ENCODE peak calls at places on chromosomes 7 and 10, in four cellular contexts. E, K, P and U are unnamed samples.

GRCh38 chr7:100476108-100476780 is 2.8 kb downstream of the TSC22D4 start:
- DNase-seq in E (no peak), P (no peak), K (no peak), U (no peak)

GRCh38 chr7:51590746-51591145 is 274.1 kb upstream of the COBL start:
- DNase-seq in P (no peak), E (no peak), K (no peak), U (no peak)

GRCh38 chr10:132462463-132463332 is 65.7 kb downstream of the PWWP2B start:
- DNase-seq in P (no peak), E (no peak), K (no peak), U (no peak)

GRCh38 chr10:17430647-17431355 is 23.6 kb downstream of the ST8SIA6 start:
- DNase-seq in E (peak; percentile 90), P (peak; percentile 59), K (peak; percentile 77), U (peak; percentile 79)

GRCh38 chr7:25386311-25386744 is 158.0 kb upstream of the NPVF start:
- DNase-seq in K (no peak), P (no peak), E (no peak), U (no peak)

GRCh38 chr10:79412516-79412915 is 32.9 kb downstream of the ZCCHC24 start:
- DNase-seq in P (no peak), K (no peak), E (no peak), U (no peak)

GRCh38 chr10:7891634-7892033 is 73.3 kb downstream of the TAF3 start:
- DNase-seq in K (no peak), E (peak; percentile 5), P (no peak), U (no peak)

GRCh38 chr7:49721441-49721840 is 52.0 kb upstream of the VWC2 start:
- DNase-seq in P (no peak), K (no peak), E (no peak), U (no peak)

GRCh38 chr7:54992876-54993490 is 25.8 kb upstream of the EGFR start:
- DNase-seq in P (no peak), E (peak; percentile 74), K (no peak), U (no peak)

GRCh38 chr7:154503962-154504550 is 451.9 kb downstream of the DPP6 start:
- DNase-seq in P (no peak), E (peak; percentile 32), K (no peak), U (no peak)

GRCh38 chr7:100489824-100490223 is 6.1 kb downstream of the NYAP1 start:
- DNase-seq in K (peak; percentile 67), E (peak; percentile 98), P (no peak), U (peak; percentile 58)

GRCh38 chr10:14573666-14574261 is 200.9 kb downstream of the FAM107B start:
- DNase-seq in E (peak; percentile 72), P (no peak), K (no peak), U (no peak)

GRCh38 chr7:82288769-82289535 is 154.6 kb downstream of the CACNA2D1 start:
- DNase-seq in E (no peak), K (no peak), P (no peak), U (no peak)

GRCh38 chr7:155590215-155591023 is 44.1 kb upstream of the CNPY1 start:
- DNase-seq in P (no peak), K (no peak), E (no peak), U (no peak)

GRCh38 chr10:20986049-20986448 is 88.9 kb upstream of the NEBL start:
- DNase-seq in E (no peak), P (no peak), K (no peak), U (no peak)

GRCh38 chr10:71694567-71694968 is 25.0 kb downstream of the C10orf105 start:
- DNase-seq in P (no peak), K (no peak), E (no peak), U (no peak)

GRCh38 chr7:1753563-1753867 is 83.4 kb downstream of the ELFN1 start:
- DNase-seq in E (no peak), K (no peak), P (no peak), U (no peak)

GRCh38 chr10:5283305-5284158 is 81.2 kb upstream of the UCN3 start:
- DNase-seq in P (no peak), K (peak; percentile 58), E (peak; percentile 75), U (peak; percentile 83)

GRCh38 chr7:56083150-56083785 is 9.5 kb downstream of the PHKG1 start:
- DNase-seq in P (no peak), E (peak; percentile 49), K (no peak), U (no peak)

GRCh38 chr7:20075992-20076813 is 141.0 kb downstream of the MACC1 start:
- DNase-seq in K (no peak), P (no peak), E (no peak), U (no peak)

GRCh38 chr10:72764151-72764550 is 72.2 kb downstream of the MCU start:
- DNase-seq in P (no peak), E (peak; percentile 68), K (no peak), U (no peak)

GRCh38 chr7:6359021-6359420 is 86.6 kb upstream of the CYTH3 start:
- DNase-seq in P (no peak), E (no peak), K (no peak), U (no peak)

GRCh38 chr7:28573059-28573553 is 160.8 kb downstream of the CREB5 start:
- DNase-seq in E (peak; percentile 35), P (no peak), K (no peak), U (peak; percentile 83)

GRCh38 chr10:102413053-102413705 is 5.4 kb downstream of the PSD start:
- DNase-seq in E (no peak), K (no peak), P (no peak), U (no peak)

GRCh38 chr7:37642028-37642540 is 41.5 kb upstream of the GPR141 start:
- DNase-seq in P (no peak), K (no peak), E (no peak), U (no peak)

GRCh38 chr7:19353158-19353557 is 207.9 kb upstream of the FERD3L start:
- DNase-seq in E (peak; percentile 85), P (no peak), K (no peak), U (no peak)

GRCh38 chr10:46517541-46517940 is 38.9 kb downstream of the GPRIN2 start:
- DNase-seq in E (no peak), P (no peak), K (no peak), U (no peak)

GRCh38 chr7:101315336-101315735 is 6.3 kb downstream of the IFT22 start:
- DNase-seq in P (no peak), E (peak; percentile 78), K (peak; percentile 56), U (peak; percentile 50)

GRCh38 chr10:50506861-50507573 is 116.7 kb downstream of the SGMS1 start:
- DNase-seq in P (no peak), E (no peak), K (no peak), U (no peak)

GRCh38 chr7:149787428-149788299 is 14.3 kb upstream of the ZNF467 start:
- DNase-seq in E (no peak), K (no peak), P (no peak), U (no peak)

GRCh38 chr7:7219216-7219615 is 36.9 kb downstream of the C1GALT1 start:
- DNase-seq in E (peak; percentile 52), K (no peak), P (no peak), U (no peak)

GRCh38 chr10:11725912-11726311 is 16.3 kb upstream of the ECHDC3 start:
- DNase-seq in K (no peak), E (no peak), P (no peak), U (no peak)

GRCh38 chr7:112789824-112790650 is at the start of gene TMEM168:
- DNase-seq in K (peak; percentile 79), P (peak; percentile 46), E (peak; percentile 93), U (peak; percentile 88)

GRCh38 chr10:121732676-121733445 is 134.6 kb upstream of the FGFR2 start:
- DNase-seq in K (no peak), P (no peak), E (no peak), U (no peak)

GRCh38 chr10:42783181-42783549 is 570 bp downstream of the BMS1 start:
- DNase-seq in K (no peak), E (peak; percentile 52), P (no peak), U (peak; percentile 6)